ENCODE peak calls at places on chromosomes 6 and 20, in four cellular contexts. One of them, this sample, is unnamed.

GRCh38 chr20:52192296-52193007 is 873 bp upstream of the ZFP64 start:
- DNase-seq in H1: no peak
- DNase-seq in GM12878: peak
- DNase-seq in NT2/D1: peak
- DNase-seq in this sample: no peak

GRCh38 chr6:12343440-12344162 is 53.4 kb downstream of the EDN1 start:
- DNase-seq in GM12878: no peak
- DNase-seq in H1: no peak
- DNase-seq in NT2/D1: no peak
- DNase-seq in this sample: no peak

GRCh38 chr6:79525272-79526100 is 11.7 kb downstream of the LCA5 start:
- DNase-seq in GM12878: no peak
- DNase-seq in H1: no peak
- DNase-seq in NT2/D1: no peak
- DNase-seq in this sample: no peak

GRCh38 chr6:137076277-137077068 is 31.7 kb upstream of the IL20RA start:
- DNase-seq in H1: peak
- DNase-seq in GM12878: no peak
- DNase-seq in NT2/D1: peak
- DNase-seq in this sample: peak

GRCh38 chr6:113825776-113826175 is 31.4 kb upstream of the MARCKS start:
- DNase-seq in NT2/D1: no peak
- DNase-seq in GM12878: no peak
- DNase-seq in H1: no peak
- DNase-seq in this sample: no peak

GRCh38 chr20:60206259-60206658 is 248.0 kb downstream of the CDH26 start:
- DNase-seq in GM12878: no peak
- DNase-seq in H1: no peak
- DNase-seq in NT2/D1: peak
- DNase-seq in this sample: peak

GRCh38 chr6:56923565-56923964 is 31.3 kb upstream of the BEND6 start:
- DNase-seq in H1: no peak
- DNase-seq in NT2/D1: no peak
- DNase-seq in GM12878: no peak
- DNase-seq in this sample: no peak

GRCh38 chr20:57329608-57330221 is at the start of gene SPO11:
- DNase-seq in NT2/D1: no peak
- DNase-seq in H1: peak
- DNase-seq in GM12878: no peak
- DNase-seq in this sample: no peak

GRCh38 chr6:113672691-113673149 is 184.4 kb upstream of the MARCKS start:
- DNase-seq in GM12878: no peak
- DNase-seq in H1: no peak
- DNase-seq in NT2/D1: no peak
- DNase-seq in this sample: no peak

GRCh38 chr6:134564705-134565104 is 246.8 kb upstream of the SGK1 start:
- DNase-seq in NT2/D1: no peak
- DNase-seq in GM12878: no peak
- DNase-seq in H1: no peak
- DNase-seq in this sample: no peak

GRCh38 chr20:63475209-63475608 is 2.8 kb upstream of the KCNQ2 start:
- DNase-seq in GM12878: no peak
- DNase-seq in NT2/D1: peak
- DNase-seq in H1: no peak
- DNase-seq in this sample: no peak

GRCh38 chr6:156864557-156864956 is 87.4 kb downstream of the ARID1B start:
- DNase-seq in H1: no peak
- DNase-seq in NT2/D1: no peak
- DNase-seq in GM12878: no peak
- DNase-seq in this sample: no peak

GRCh38 chr6:14658909-14659561 is 541.5 kb downstream of the CD83 start:
- DNase-seq in GM12878: no peak
- DNase-seq in H1: no peak
- DNase-seq in NT2/D1: no peak
- DNase-seq in this sample: no peak

GRCh38 chr6:136059308-136059707 is 190.8 kb downstream of the MTFR2 start:
- DNase-seq in NT2/D1: no peak
- DNase-seq in GM12878: no peak
- DNase-seq in H1: no peak
- DNase-seq in this sample: no peak

GRCh38 chr20:9407805-9408421 is 106.5 kb upstream of the LAMP5 start:
- DNase-seq in H1: peak
- DNase-seq in NT2/D1: peak
- DNase-seq in GM12878: peak
- DNase-seq in this sample: peak

GRCh38 chr6:1901556-1901955 is 291.8 kb downstream of the FOXC1 start:
- DNase-seq in H1: no peak
- DNase-seq in GM12878: no peak
- DNase-seq in NT2/D1: no peak
- DNase-seq in this sample: no peak

GRCh38 chr6:54135665-54136370 is 24.6 kb downstream of the MLIP start:
- DNase-seq in H1: no peak
- DNase-seq in NT2/D1: no peak
- DNase-seq in GM12878: no peak
- DNase-seq in this sample: no peak

DNA sequence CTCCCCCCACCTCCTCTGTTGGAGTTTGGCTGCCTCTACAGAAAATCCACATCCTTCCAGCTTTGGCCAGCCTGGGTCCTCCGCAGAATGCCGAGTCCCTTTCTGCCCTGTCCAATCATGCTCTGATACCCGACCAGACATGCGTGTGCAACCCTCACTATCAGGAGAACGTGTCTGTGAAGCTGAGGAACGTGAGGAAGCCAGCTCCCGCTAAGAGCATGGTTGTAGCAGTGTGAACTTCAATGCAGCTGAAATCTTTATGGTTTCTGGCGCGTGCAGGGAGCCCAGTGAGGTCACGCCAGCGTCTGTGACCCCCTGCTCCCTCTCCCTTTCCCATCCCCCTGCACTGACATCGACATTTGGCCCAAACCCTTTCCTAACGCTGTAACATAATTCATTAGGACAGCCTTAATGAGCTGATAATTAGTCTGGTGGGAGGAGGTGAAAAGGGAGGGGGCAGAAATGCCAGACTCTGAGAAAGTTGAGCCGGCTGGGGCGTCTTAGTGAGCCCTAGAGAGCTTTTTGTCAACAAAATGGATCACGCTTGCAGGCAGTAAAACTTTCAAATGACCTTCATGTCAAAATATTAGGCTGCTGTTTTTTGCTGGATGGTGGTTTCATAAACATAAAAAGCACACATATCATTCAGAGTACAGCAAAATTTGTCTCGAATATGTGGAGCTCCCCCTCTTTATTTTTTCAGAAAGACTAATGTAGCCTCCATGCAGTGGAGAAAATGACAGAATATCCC is 423.3 kb downstream of the QKI start:
- DNase-seq in NT2/D1: no peak
- DNase-seq in H1: no peak
- DNase-seq in GM12878: no peak
- DNase-seq in this sample: peak
- TF ChIP-seq SUZ12 in NT2/D1: no peak
- TF ChIP-seq SUZ12 in H1: no peak
- TF ChIP-seq SUZ12 in GM12878: no peak
- TF ChIP-seq SUZ12 in this sample: no peak

GRCh38 chr20:35952480-35953410 is 1.6 kb downstream of the SCAND1 start:
- DNase-seq in NT2/D1: no peak
- DNase-seq in H1: no peak
- DNase-seq in GM12878: no peak
- DNase-seq in this sample: no peak
- TF ChIP-seq SUZ12 in NT2/D1: no peak
- TF ChIP-seq SUZ12 in H1: no peak
- TF ChIP-seq SUZ12 in GM12878: no peak
- TF ChIP-seq SUZ12 in this sample: no peak

GRCh38 chr6:89794324-89794723 is 25.3 kb downstream of the MDN1 start:
- DNase-seq in NT2/D1: no peak
- DNase-seq in GM12878: no peak
- DNase-seq in H1: no peak
- DNase-seq in this sample: no peak
- TF ChIP-seq SUZ12 in NT2/D1: no peak
- TF ChIP-seq SUZ12 in GM12878: no peak
- TF ChIP-seq SUZ12 in H1: no peak
- TF ChIP-seq SUZ12 in this sample: no peak

GRCh38 chr6:109083657-109084056 is 11.0 kb downstream of the SESN1 start:
- DNase-seq in NT2/D1: no peak
- DNase-seq in H1: no peak
- DNase-seq in GM12878: no peak
- DNase-seq in this sample: no peak

GRCh38 chr6:109081026-109081425 is 13.6 kb downstream of the SESN1 start:
- DNase-seq in NT2/D1: no peak
- DNase-seq in H1: no peak
- DNase-seq in GM12878: no peak
- DNase-seq in this sample: no peak

GRCh38 chr6:109079981-109080380 is 14.7 kb downstream of the SESN1 start:
- DNase-seq in H1: no peak
- DNase-seq in GM12878: no peak
- DNase-seq in NT2/D1: no peak
- DNase-seq in this sample: no peak

GRCh38 chr6:109081516-109081915 is 13.1 kb downstream of the SESN1 start:
- DNase-seq in GM12878: no peak
- DNase-seq in H1: no peak
- DNase-seq in NT2/D1: no peak
- DNase-seq in this sample: no peak

DNA sequence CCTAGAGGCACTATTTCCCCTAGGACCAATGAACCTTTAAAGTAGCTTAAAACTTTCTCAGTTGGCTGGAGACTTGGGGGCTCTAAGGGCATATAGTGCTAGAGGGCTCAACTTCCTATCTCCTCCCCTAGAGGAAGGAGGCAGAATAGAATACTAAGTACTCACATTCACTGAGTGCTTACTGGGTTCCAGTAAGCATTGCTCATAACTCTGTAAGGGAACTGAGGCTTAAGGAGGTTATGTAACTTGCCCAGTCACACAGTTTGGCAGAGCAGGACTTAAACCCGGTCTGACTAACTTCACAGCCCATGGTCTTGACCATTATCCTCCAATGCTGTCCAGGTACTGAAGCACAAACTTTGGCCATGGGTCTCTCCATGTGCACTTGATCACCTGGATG is 12.5 kb downstream of the SESN1 start:
- DNase-seq in GM12878: no peak
- DNase-seq in H1: no peak
- DNase-seq in NT2/D1: no peak
- DNase-seq in this sample: peak
- TF ChIP-seq SUZ12 in GM12878: no peak
- TF ChIP-seq SUZ12 in H1: no peak
- TF ChIP-seq SUZ12 in NT2/D1: no peak
- TF ChIP-seq SUZ12 in this sample: no peak

DNA sequence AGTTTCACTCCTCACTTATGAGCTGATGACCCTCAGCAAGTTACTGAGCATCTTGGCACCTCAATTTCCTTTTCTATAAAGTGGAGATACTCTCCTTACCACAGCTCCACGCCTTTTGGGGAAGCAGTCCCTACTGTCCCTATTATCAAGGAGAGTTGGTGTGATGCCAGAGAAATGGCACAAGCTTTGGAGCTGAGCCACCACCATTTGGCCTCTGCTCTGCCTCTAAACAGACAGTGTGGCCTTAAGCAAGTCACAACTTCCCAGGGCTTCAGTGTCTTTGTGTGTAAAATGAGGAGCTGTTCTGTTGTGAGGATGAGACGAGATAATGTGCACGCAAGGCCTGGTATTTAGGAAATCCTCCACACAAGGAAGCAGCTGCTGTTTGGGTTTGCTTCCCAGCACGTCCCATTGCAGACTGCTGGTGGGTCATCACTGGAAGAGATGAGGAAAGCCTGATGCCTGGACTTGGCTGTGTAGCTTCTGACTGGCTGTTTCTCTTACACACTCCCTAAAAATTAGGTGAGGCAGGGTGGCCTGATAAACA is 18.5 kb downstream of the NSFL1C start:
- DNase-seq in NT2/D1: no peak
- DNase-seq in GM12878: no peak
- DNase-seq in H1: no peak
- DNase-seq in this sample: no peak
- TF ChIP-seq SUZ12 in NT2/D1: no peak
- TF ChIP-seq SUZ12 in GM12878: no peak
- TF ChIP-seq SUZ12 in H1: no peak
- TF ChIP-seq SUZ12 in this sample: no peak

DNA sequence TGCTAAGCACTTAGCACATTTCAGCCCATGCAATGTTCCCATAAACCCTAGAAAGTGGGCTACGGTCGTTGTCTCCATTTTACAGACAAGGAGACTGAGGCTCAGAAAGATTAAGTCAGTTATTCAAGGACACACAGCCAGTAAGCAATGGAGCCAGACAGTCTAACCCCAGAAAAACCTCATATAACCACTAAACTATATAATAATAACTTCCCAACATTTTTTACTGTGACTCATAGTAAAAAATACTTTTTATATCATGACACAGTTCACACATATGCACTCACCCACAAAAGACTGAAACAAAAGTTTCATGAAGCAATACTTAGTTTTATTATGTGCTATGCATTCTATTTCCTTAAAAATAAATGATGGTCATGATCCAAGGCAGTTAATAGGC is 66.2 kb upstream of the EYA2 start:
- DNase-seq in H1: no peak
- DNase-seq in GM12878: no peak
- DNase-seq in NT2/D1: no peak
- DNase-seq in this sample: no peak
- TF ChIP-seq SUZ12 in H1: no peak
- TF ChIP-seq SUZ12 in GM12878: no peak
- TF ChIP-seq SUZ12 in NT2/D1: no peak
- TF ChIP-seq SUZ12 in this sample: no peak

DNA sequence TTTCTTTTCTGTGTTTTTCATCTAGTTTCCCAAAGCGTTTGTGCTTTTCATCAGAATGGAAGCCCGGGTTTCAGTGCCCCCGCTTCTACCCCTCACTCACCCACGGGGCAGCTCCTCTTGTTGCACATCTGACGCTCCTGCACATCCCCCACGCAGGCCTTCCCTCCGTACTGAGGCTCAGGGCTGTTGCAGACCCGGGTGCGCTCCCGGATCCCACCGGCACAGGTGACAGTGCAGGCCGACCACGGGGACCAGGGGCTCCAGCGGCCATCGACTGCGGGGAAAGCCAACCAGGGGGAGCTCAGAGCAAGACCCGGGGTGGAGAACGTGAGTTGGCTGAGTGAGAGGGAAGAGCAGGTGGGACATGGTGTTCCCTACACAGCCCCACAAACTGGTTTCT is 19.0 kb downstream of the THBS2 start:
- DNase-seq in NT2/D1: no peak
- DNase-seq in H1: no peak
- DNase-seq in GM12878: no peak
- DNase-seq in this sample: no peak
- TF ChIP-seq SUZ12 in NT2/D1: no peak
- TF ChIP-seq SUZ12 in H1: no peak
- TF ChIP-seq SUZ12 in GM12878: no peak
- TF ChIP-seq SUZ12 in this sample: no peak

GRCh38 chr6:32198866-32199265 is 6.4 kb upstream of the GPSM3 start:
- DNase-seq in H1: no peak
- DNase-seq in GM12878: no peak
- DNase-seq in NT2/D1: no peak
- DNase-seq in this sample: no peak
- TF ChIP-seq SUZ12 in H1: no peak
- TF ChIP-seq SUZ12 in GM12878: no peak
- TF ChIP-seq SUZ12 in NT2/D1: no peak
- TF ChIP-seq SUZ12 in this sample: no peak

This sample was measured in HEK293T.